ENCODE peak calls at places on chromosome 3, in eight cellular contexts. P is left ventricle myocardium inferior, C is GM13976, H is IMR-90, V is tibial artery, D is lower leg skin, T is RWPE1, I is AG10803. A is an unnamed sample.

GRCh38 chr3:152199069-152199838 is 69.5 kb upstream of the MBNL1 start:
- DNase-seq in H (no peak), I (no peak), T (no peak), D (no peak), P (no peak), C (no peak), V (no peak), A (no peak)

GRCh38 chr3:102790742-102791141 is 355.9 kb downstream of the ZPLD1 start:
- DNase-seq in D (no peak), C (no peak), I (peak; percentile 86), P (no peak), H (peak; percentile 71), V (no peak), T (no peak), A (no peak)

GRCh38 chr3:171744055-171744741 is 66.1 kb downstream of the PLD1 start:
- DNase-seq in H (no peak), I (no peak), T (no peak), V (no peak), D (no peak), C (no peak), P (no peak), A (no peak)

GRCh38 chr3:42652611-42653302 is 740 bp upstream of the ZBTB47 start:
- DNase-seq in H (peak; percentile 78), I (peak; percentile 70), V (peak; percentile 83), P (peak; percentile 66), C (peak; percentile 48), T (peak; percentile 68), D (peak; percentile 95), A (no peak)

GRCh38 chr3:105608623-105609022 is 241.9 kb downstream of the ALCAM start:
- DNase-seq in C (no peak), D (no peak), V (no peak), P (peak; percentile 25), T (no peak), H (no peak), I (peak; percentile 12), A (no peak)

GRCh38 chr3:88713233-88713691 is 394.2 kb upstream of the EPHA3 start:
- DNase-seq in C (no peak), I (peak; percentile 81), V (no peak), P (no peak), T (no peak), D (peak; percentile 50), H (peak; percentile 25), A (no peak)

GRCh38 chr3:58965870-58966269 is 84.0 kb downstream of the CFAP20DC start:
- DNase-seq in D (no peak), I (peak; percentile 66), C (no peak), H (peak; percentile 71), V (no peak), T (no peak), P (no peak), A (no peak)

GRCh38 chr3:73556520-73557371 is 68.0 kb downstream of the PDZRN3 start:
- DNase-seq in I (peak; percentile 56), C (no peak), H (peak; percentile 22), V (no peak), D (no peak), P (peak; percentile 25), T (no peak), A (no peak)

GRCh38 chr3:117035785-117036184 is 326.2 kb downstream of the TUSC7 start:
- DNase-seq in H (peak; percentile 30), I (peak; percentile 4), D (no peak), P (peak; percentile 16), T (no peak), V (no peak), C (no peak), A (no peak)

GRCh38 chr3:61627768-61628185 is 66.4 kb downstream of the PTPRG start:
- DNase-seq in V (no peak), P (no peak), T (peak; percentile 51), H (peak; percentile 93), D (no peak), I (peak; percentile 93), C (no peak), A (no peak)

GRCh38 chr3:169455472-169455871 is 208.0 kb downstream of the MECOM start:
- DNase-seq in I (no peak), C (no peak), D (no peak), P (no peak), V (no peak), H (no peak), T (no peak), A (no peak)

GRCh38 chr3:71153753-71154152 is 429.8 kb downstream of the FOXP1 start:
- DNase-seq in P (no peak), I (no peak), V (no peak), H (no peak), C (no peak), D (no peak), T (no peak), A (no peak)

GRCh38 chr3:58352624-58353023 is 19.9 kb downstream of the PXK start:
- DNase-seq in C (no peak), T (no peak), V (no peak), I (no peak), P (no peak), H (no peak), D (no peak), A (no peak)

GRCh38 chr3:195537995-195538394 is 5.1 kb downstream of the PPP1R2 start:
- DNase-seq in H (no peak), V (no peak), P (no peak), I (no peak), T (no peak), D (no peak), C (peak; percentile 33), A (no peak)

GRCh38 chr3:113129168-113129567 is 82.2 kb upstream of the BOC start:
- DNase-seq in H (no peak), T (no peak), I (peak; percentile 20), C (no peak), D (no peak), V (no peak), P (no peak), A (no peak)

GRCh38 chr3:184259878-184260570 is 1.3 kb downstream of the CAMK2N2 start:
- DNase-seq in T (peak; percentile 57), I (no peak), V (no peak), C (peak; percentile 82), P (peak; percentile 29), D (no peak), H (peak; percentile 17), A (peak; percentile 51)

GRCh38 chr3:170765419-170766078 is 104.4 kb downstream of the RPL22L1 start:
- DNase-seq in V (no peak), H (no peak), C (no peak), I (peak; percentile 83), D (no peak), T (no peak), P (no peak), A (no peak)

GRCh38 chr3:46127503-46127902 is 80.6 kb downstream of the CCR1 start:
- DNase-seq in I (peak; percentile 93), V (no peak), P (no peak), T (peak; percentile 50), C (no peak), H (peak; percentile 87), D (no peak), A (no peak)

GRCh38 chr3:58175429-58176184 is 35.2 kb downstream of the DNASE1L3 start:
- DNase-seq in I (peak; percentile 31), V (no peak), C (no peak), D (no peak), P (no peak), H (peak; percentile 46), T (no peak), A (no peak)

GRCh38 chr3:14522768-14523167 is 17.4 kb downstream of the GRIP2 start:
- DNase-seq in C (no peak), P (no peak), D (no peak), T (no peak), H (no peak), V (no peak), I (no peak), A (no peak)

GRCh38 chr3:39096775-39097174 is 10.7 kb downstream of the GORASP1 start:
- DNase-seq in H (peak; percentile 21), D (no peak), P (no peak), I (peak; percentile 46), V (no peak), C (no peak), T (no peak), A (no peak)

GRCh38 chr3:172159962-172160538 is 120.7 kb downstream of the FNDC3B start:
- DNase-seq in I (peak; percentile 21), C (no peak), P (no peak), H (no peak), T (no peak), D (no peak), V (peak; percentile 76), A (no peak)

GRCh38 chr3:86991840-86992430 is 986 bp upstream of the VGLL3 start:
- DNase-seq in I (no peak), C (no peak), D (no peak), P (no peak), T (no peak), V (no peak), H (peak; percentile 60), A (no peak)

GRCh38 chr3:153169793-153170386 is 7.9 kb downstream of the RAP2B start:
- DNase-seq in H (no peak), V (no peak), C (no peak), T (no peak), I (peak; percentile 34), D (no peak), P (no peak), A (no peak)

GRCh38 chr3:10594915-10595314 is 89.5 kb upstream of the ATP2B2 start:
- DNase-seq in P (no peak), D (no peak), I (peak; percentile 37), V (no peak), H (peak; percentile 53), T (peak; percentile 84), C (peak; percentile 57), A (peak; percentile 84)

GRCh38 chr3:188861847-188862740 is 309.7 kb upstream of the TPRG1 start:
- DNase-seq in I (peak; percentile 23), P (no peak), D (no peak), T (peak; percentile 9), V (no peak), H (peak; percentile 23), C (no peak), A (no peak)

GRCh38 chr3:49411550-49411967 is 217 bp downstream of the RHOA start:
- DNase-seq in T (no peak), I (no peak), V (peak; percentile 51), D (peak; percentile 87), C (no peak), P (peak; percentile 63), H (no peak), A (peak; percentile 39)

GRCh38 chr3:69724722-69725435 is 14.4 kb upstream of the MITF start:
- DNase-seq in D (no peak), I (no peak), H (no peak), P (no peak), C (no peak), V (no peak), T (no peak), A (no peak)
- TF ChIP-seq CTCF in D (no peak), I (no peak), H (no peak), P (no peak), C (no peak), V (no peak), T (no peak), A (no peak)

GRCh38 chr3:187450791-187451190 is 82.6 kb downstream of the RTP4 start:
- DNase-seq in T (no peak), H (no peak), V (no peak), D (no peak), I (no peak), C (no peak), P (no peak), A (no peak)
- TF ChIP-seq CTCF in T (no peak), H (no peak), V (no peak), D (no peak), I (no peak), C (no peak), P (no peak), A (no peak)

GRCh38 chr3:109903100-109903499 is 565.8 kb upstream of the DPPA4 start:
- DNase-seq in V (no peak), I (no peak), T (no peak), P (no peak), C (no peak), D (no peak), H (no peak), A (no peak)
- TF ChIP-seq CTCF in V (no peak), I (no peak), T (no peak), P (no peak), C (no peak), D (no peak), H (no peak), A (no peak)

GRCh38 chr3:163056874-163057497 is 1560.4 kb downstream of the OTOL1 start:
- DNase-seq in C (peak; percentile 43), T (peak; percentile 38), I (peak; percentile 32), D (no peak), V (peak; percentile 37), H (peak; percentile 19), P (no peak), A (peak; percentile 29)
- TF ChIP-seq CTCF in C (peak; percentile 45), T (peak; percentile 70), I (peak; percentile 72), D (no peak), V (peak; percentile 47), H (peak; percentile 47), P (peak; percentile 56), A (peak; percentile 72)